ENCODE peak calls at places on chromosomes 6 and 20, in six cellular contexts. One of them, this sample, is unnamed.

GRCh38 chr6:26162399-26162798 is 75.2 kb downstream of the HFE start:
- DNase-seq in HAP-1: no peak
- DNase-seq in tibial nerve: no peak
- DNase-seq in psoas muscle: no peak
- DNase-seq in CD8-positive, alpha-beta T cell: no peak
- DNase-seq in sigmoid colon: no peak
- DNase-seq in this sample: no peak

GRCh38 chr6:29490552-29490951 is 2.8 kb upstream of the MAS1L start:
- DNase-seq in CD8-positive, alpha-beta T cell: no peak
- DNase-seq in tibial nerve: no peak
- DNase-seq in psoas muscle: no peak
- DNase-seq in HAP-1: no peak
- DNase-seq in sigmoid colon: no peak
- DNase-seq in this sample: no peak

GRCh38 chr20:40641809-40642208 is 47.2 kb downstream of the MAFB start:
- DNase-seq in CD8-positive, alpha-beta T cell: no peak
- DNase-seq in tibial nerve: no peak
- DNase-seq in sigmoid colon: no peak
- DNase-seq in HAP-1: no peak
- DNase-seq in psoas muscle: no peak
- DNase-seq in this sample: no peak

GRCh38 chr6:11779308-11780096 is 899 bp upstream of the ADTRP start:
- DNase-seq in CD8-positive, alpha-beta T cell: no peak
- DNase-seq in psoas muscle: no peak
- DNase-seq in sigmoid colon: no peak
- DNase-seq in tibial nerve: no peak
- DNase-seq in HAP-1: no peak
- DNase-seq in this sample: no peak

GRCh38 chr6:121932071-121933009 is 467.1 kb upstream of the HSF2 start:
- DNase-seq in CD8-positive, alpha-beta T cell: no peak
- DNase-seq in tibial nerve: peak
- DNase-seq in psoas muscle: peak
- DNase-seq in sigmoid colon: no peak
- DNase-seq in HAP-1: no peak
- DNase-seq in this sample: no peak

GRCh38 chr6:144736763-144737162 is 451.6 kb downstream of the UTRN start:
- DNase-seq in CD8-positive, alpha-beta T cell: no peak
- DNase-seq in psoas muscle: no peak
- DNase-seq in tibial nerve: no peak
- DNase-seq in HAP-1: no peak
- DNase-seq in sigmoid colon: no peak
- DNase-seq in this sample: no peak

GRCh38 chr20:57737349-57737748 is 27.5 kb upstream of the PMEPA1 start:
- DNase-seq in sigmoid colon: no peak
- DNase-seq in HAP-1: no peak
- DNase-seq in CD8-positive, alpha-beta T cell: no peak
- DNase-seq in tibial nerve: no peak
- DNase-seq in psoas muscle: no peak
- DNase-seq in this sample: no peak

GRCh38 chr6:47633141-47633540 is 65.2 kb upstream of the ADGRF4 start:
- DNase-seq in sigmoid colon: no peak
- DNase-seq in CD8-positive, alpha-beta T cell: no peak
- DNase-seq in HAP-1: no peak
- DNase-seq in tibial nerve: no peak
- DNase-seq in psoas muscle: no peak
- DNase-seq in this sample: no peak

GRCh38 chr20:4601630-4602296 is 119.9 kb upstream of the PRND start:
- DNase-seq in tibial nerve: no peak
- DNase-seq in psoas muscle: no peak
- DNase-seq in CD8-positive, alpha-beta T cell: no peak
- DNase-seq in sigmoid colon: peak
- DNase-seq in HAP-1: no peak
- DNase-seq in this sample: no peak

GRCh38 chr6:136148523-136148922 is 101.6 kb downstream of the MTFR2 start:
- DNase-seq in CD8-positive, alpha-beta T cell: no peak
- DNase-seq in psoas muscle: no peak
- DNase-seq in sigmoid colon: no peak
- DNase-seq in HAP-1: no peak
- DNase-seq in tibial nerve: no peak
- DNase-seq in this sample: no peak

GRCh38 chr6:37275350-37275749 is 17.4 kb upstream of the TMEM217 start:
- DNase-seq in tibial nerve: no peak
- DNase-seq in psoas muscle: no peak
- DNase-seq in sigmoid colon: no peak
- DNase-seq in CD8-positive, alpha-beta T cell: no peak
- DNase-seq in HAP-1: no peak
- DNase-seq in this sample: no peak

GRCh38 chr6:135322427-135323201 is 141.5 kb downstream of the MYB start:
- DNase-seq in HAP-1: no peak
- DNase-seq in CD8-positive, alpha-beta T cell: no peak
- DNase-seq in tibial nerve: no peak
- DNase-seq in sigmoid colon: no peak
- DNase-seq in psoas muscle: no peak
- DNase-seq in this sample: no peak

GRCh38 chr20:63828951-63829350 is 2.1 kb downstream of the ZBTB46 start:
- DNase-seq in sigmoid colon: no peak
- DNase-seq in tibial nerve: no peak
- DNase-seq in CD8-positive, alpha-beta T cell: no peak
- DNase-seq in psoas muscle: no peak
- DNase-seq in HAP-1: no peak
- DNase-seq in this sample: no peak

GRCh38 chr20:2836035-2836434 is 4.4 kb downstream of the PCED1A start:
- DNase-seq in psoas muscle: no peak
- DNase-seq in tibial nerve: no peak
- DNase-seq in sigmoid colon: no peak
- DNase-seq in HAP-1: no peak
- DNase-seq in CD8-positive, alpha-beta T cell: no peak
- DNase-seq in this sample: no peak

GRCh38 chr6:145071836-145072235 is 663.5 kb downstream of the EPM2A start:
- DNase-seq in psoas muscle: no peak
- DNase-seq in HAP-1: no peak
- DNase-seq in CD8-positive, alpha-beta T cell: no peak
- DNase-seq in tibial nerve: no peak
- DNase-seq in sigmoid colon: no peak
- DNase-seq in this sample: no peak

GRCh38 chr6:162331911-162332310 is 395.7 kb downstream of the PRKN start:
- DNase-seq in tibial nerve: no peak
- DNase-seq in sigmoid colon: no peak
- DNase-seq in CD8-positive, alpha-beta T cell: no peak
- DNase-seq in HAP-1: no peak
- DNase-seq in psoas muscle: no peak
- DNase-seq in this sample: no peak

GRCh38 chr6:69907981-69908498 is 41.7 kb downstream of the COL19A1 start:
- DNase-seq in tibial nerve: no peak
- DNase-seq in sigmoid colon: no peak
- DNase-seq in HAP-1: peak
- DNase-seq in psoas muscle: no peak
- DNase-seq in CD8-positive, alpha-beta T cell: no peak
- DNase-seq in this sample: no peak

GRCh38 chr20:21159658-21160380 is 33.9 kb downstream of the KIZ start:
- DNase-seq in HAP-1: no peak
- DNase-seq in psoas muscle: no peak
- DNase-seq in CD8-positive, alpha-beta T cell: no peak
- DNase-seq in tibial nerve: no peak
- DNase-seq in sigmoid colon: peak
- DNase-seq in this sample: no peak

GRCh38 chr20:2333821-2334220 is 38.0 kb downstream of the TGM3 start:
- DNase-seq in tibial nerve: no peak
- DNase-seq in sigmoid colon: no peak
- DNase-seq in HAP-1: no peak
- DNase-seq in psoas muscle: no peak
- DNase-seq in CD8-positive, alpha-beta T cell: no peak
- DNase-seq in this sample: peak

GRCh38 chr6:167932468-167933276 is 64.8 kb upstream of the KIF25 start:
- DNase-seq in psoas muscle: no peak
- DNase-seq in HAP-1: no peak
- DNase-seq in sigmoid colon: no peak
- DNase-seq in tibial nerve: no peak
- DNase-seq in CD8-positive, alpha-beta T cell: no peak
- DNase-seq in this sample: no peak

GRCh38 chr20:4781211-4781610 is 59.5 kb downstream of the PRND start:
- DNase-seq in sigmoid colon: no peak
- DNase-seq in HAP-1: no peak
- DNase-seq in CD8-positive, alpha-beta T cell: no peak
- DNase-seq in tibial nerve: no peak
- DNase-seq in psoas muscle: no peak
- DNase-seq in this sample: no peak

GRCh38 chr20:840858-841567 is 7.5 kb downstream of the FAM110A start:
- DNase-seq in HAP-1: no peak
- DNase-seq in CD8-positive, alpha-beta T cell: peak
- DNase-seq in tibial nerve: no peak
- DNase-seq in psoas muscle: peak
- DNase-seq in sigmoid colon: no peak
- DNase-seq in this sample: no peak

GRCh38 chr20:18466894-18467678 is at the start of the genes DZANK1 and POLR3F:
- DNase-seq in tibial nerve: peak
- DNase-seq in sigmoid colon: peak
- DNase-seq in psoas muscle: peak
- DNase-seq in CD8-positive, alpha-beta T cell: peak
- DNase-seq in HAP-1: peak
- DNase-seq in this sample: peak

GRCh38 chr20:18466574-18466893 is 296 bp downstream of the DZANK1 start:
- DNase-seq in psoas muscle: no peak
- DNase-seq in sigmoid colon: no peak
- DNase-seq in tibial nerve: no peak
- DNase-seq in HAP-1: no peak
- DNase-seq in CD8-positive, alpha-beta T cell: no peak
- DNase-seq in this sample: no peak

GRCh38 chr20:18465536-18466200 is 1.2 kb downstream of the DZANK1 start:
- DNase-seq in CD8-positive, alpha-beta T cell: no peak
- DNase-seq in tibial nerve: no peak
- DNase-seq in HAP-1: no peak
- DNase-seq in sigmoid colon: no peak
- DNase-seq in psoas muscle: no peak
- DNase-seq in this sample: no peak
- H3K4me3 ChIP-seq in CD8-positive, alpha-beta T cell: no peak
- H3K4me3 ChIP-seq in tibial nerve: no peak
- H3K4me3 ChIP-seq in HAP-1: no peak
- H3K4me3 ChIP-seq in sigmoid colon: no peak
- H3K4me3 ChIP-seq in psoas muscle: no peak
- H3K4me3 ChIP-seq in this sample: no peak

DNA sequence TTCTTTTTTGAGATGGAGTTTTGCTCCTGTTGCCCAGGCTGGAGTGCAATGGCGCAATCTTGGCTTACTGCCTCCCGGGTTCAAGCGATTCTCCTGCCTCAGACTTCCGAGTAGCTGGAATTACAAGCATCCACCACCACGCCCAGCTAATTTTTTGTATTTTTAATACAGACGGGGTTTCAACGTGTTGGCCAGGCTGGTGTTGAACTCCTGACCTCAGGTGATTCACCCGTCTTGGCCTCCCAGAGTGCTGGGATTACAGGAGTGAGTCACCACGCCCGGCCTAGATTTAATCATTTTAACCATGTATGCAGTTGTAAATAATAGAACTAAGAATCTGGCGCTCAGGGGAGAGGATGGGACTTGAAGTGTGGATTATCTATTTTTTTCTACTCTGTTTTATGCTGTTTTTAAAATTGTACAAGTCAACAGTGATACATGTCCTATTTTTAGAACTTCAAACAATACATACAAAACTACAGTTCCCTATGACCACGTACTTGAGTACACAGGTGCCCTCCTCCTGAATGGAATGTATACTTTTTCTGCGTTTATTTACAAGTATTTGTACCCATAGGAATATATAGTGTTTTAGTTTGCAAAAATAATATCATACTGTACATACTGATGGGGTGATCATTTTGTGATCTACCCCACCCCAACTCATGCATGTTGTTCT is 27.8 kb downstream of the ITCH start:
- DNase-seq in psoas muscle: peak
- DNase-seq in sigmoid colon: peak
- DNase-seq in CD8-positive, alpha-beta T cell: no peak
- DNase-seq in tibial nerve: peak
- DNase-seq in HAP-1: no peak
- DNase-seq in this sample: no peak
- H3K4me3 ChIP-seq in psoas muscle: no peak
- H3K4me3 ChIP-seq in sigmoid colon: no peak
- H3K4me3 ChIP-seq in CD8-positive, alpha-beta T cell: no peak
- H3K4me3 ChIP-seq in tibial nerve: no peak
- H3K4me3 ChIP-seq in HAP-1: no peak
- H3K4me3 ChIP-seq in this sample: no peak

DNA sequence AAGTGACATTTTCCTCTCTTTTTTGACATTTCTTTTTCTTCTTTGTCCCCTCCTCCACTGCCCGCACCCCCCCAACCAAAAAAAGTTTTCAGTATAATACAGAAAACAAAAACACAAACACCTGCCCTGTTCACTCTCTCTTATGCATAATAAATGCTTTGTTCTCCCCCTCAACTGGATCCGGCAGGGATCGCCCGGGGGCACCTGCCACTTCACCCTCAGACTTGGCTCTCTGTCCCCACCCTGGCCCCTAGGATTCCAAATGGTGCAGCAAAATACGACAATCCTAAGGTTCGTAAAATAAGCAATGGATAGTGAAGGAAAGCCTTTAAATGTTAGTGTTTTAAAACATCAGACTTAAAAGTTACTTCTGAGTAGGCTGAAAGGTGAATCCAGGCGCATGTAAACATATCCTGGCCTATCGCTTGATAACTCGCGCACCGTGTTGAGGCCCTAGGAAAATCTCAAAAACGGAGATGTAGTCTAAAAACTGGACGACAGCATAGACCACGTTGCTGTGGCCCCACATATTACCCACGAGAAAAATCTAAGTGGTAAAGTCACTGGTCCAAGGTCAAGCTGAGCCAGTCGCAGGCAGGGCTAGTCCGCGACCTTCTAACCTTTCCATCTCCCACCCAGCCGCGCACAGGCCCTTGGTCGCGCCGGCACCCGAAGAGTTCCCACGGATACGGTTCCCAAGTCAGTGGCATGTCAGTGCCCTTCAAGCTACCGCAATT is 130.8 kb downstream of the OGFRL1 start:
- DNase-seq in CD8-positive, alpha-beta T cell: no peak
- DNase-seq in tibial nerve: no peak
- DNase-seq in sigmoid colon: no peak
- DNase-seq in psoas muscle: no peak
- DNase-seq in HAP-1: no peak
- DNase-seq in this sample: no peak
- H3K4me3 ChIP-seq in CD8-positive, alpha-beta T cell: no peak
- H3K4me3 ChIP-seq in tibial nerve: peak
- H3K4me3 ChIP-seq in sigmoid colon: peak
- H3K4me3 ChIP-seq in psoas muscle: peak
- H3K4me3 ChIP-seq in HAP-1: peak
- H3K4me3 ChIP-seq in this sample: peak

DNA sequence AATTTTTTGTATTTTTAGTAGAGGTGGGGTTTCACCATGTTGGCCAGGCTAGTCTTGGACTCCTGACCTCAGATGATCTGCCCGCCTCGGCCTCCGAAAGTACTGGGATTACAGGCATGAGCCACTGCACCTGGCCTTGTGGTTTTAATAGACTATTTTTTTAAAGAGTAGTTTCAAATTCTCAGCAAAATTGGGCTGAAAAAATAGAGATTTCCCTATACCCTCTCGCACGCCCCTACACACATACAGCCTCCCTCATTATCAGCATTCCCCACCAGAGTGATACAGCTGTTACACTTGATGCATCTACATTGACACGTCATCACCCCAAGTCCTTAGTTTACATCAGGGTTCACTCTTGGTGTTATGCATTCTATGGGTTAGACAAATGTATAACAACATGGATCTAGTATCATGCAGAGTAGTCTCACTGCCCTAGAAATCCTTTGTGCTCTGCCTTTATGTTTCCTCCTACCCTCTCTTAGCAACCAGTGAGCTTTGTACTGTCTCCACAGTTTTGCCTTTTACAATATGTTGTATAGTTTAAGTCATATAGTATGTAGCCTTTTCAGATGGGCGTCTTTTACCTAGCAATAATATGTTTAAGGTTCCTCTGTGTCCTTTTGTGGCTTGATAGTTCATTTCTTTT is 103.6 kb downstream of the CDYL start:
- DNase-seq in CD8-positive, alpha-beta T cell: no peak
- DNase-seq in tibial nerve: no peak
- DNase-seq in psoas muscle: no peak
- DNase-seq in sigmoid colon: no peak
- DNase-seq in HAP-1: peak
- DNase-seq in this sample: no peak
- H3K4me3 ChIP-seq in CD8-positive, alpha-beta T cell: no peak
- H3K4me3 ChIP-seq in tibial nerve: no peak
- H3K4me3 ChIP-seq in psoas muscle: no peak
- H3K4me3 ChIP-seq in sigmoid colon: no peak
- H3K4me3 ChIP-seq in HAP-1: no peak
- H3K4me3 ChIP-seq in this sample: no peak

This sample was measured in coronary artery.